ENCODE peak calls at places on chromosomes 1 and 21, in ten cellular contexts. E is naive thymus-derived CD8-positive, alpha-beta T cell; G is B cell; A is aorta; F is stimulated activated naive CD4-positive, alpha-beta T cell; Q is NCI-H1694 treated with DMSO at 0.1 percent for 48 hours; X is AG10803; K is NCI-H1105; M is Peyer's patch; L is HCT116. P is an unnamed sample.
A peak's percentile ranks its signal among the peaks of the same experiment; 100 is the strongest.

GRCh38 chr1:109793486-109794318 is 30.0 kb upstream of the EPS8L3 start:
- DNase-seq in M (peak; percentile 61), E (no peak), A (peak; percentile 74), F (peak; percentile 8), X (peak; percentile 92), G (peak; percentile 28), Q (peak; percentile 64), K (peak; percentile 93), L (peak; percentile 16), P (peak; percentile 77)

GRCh38 chr1:180508725-180509097 is 6.3 kb upstream of the ACBD6 start:
- DNase-seq in L (no peak), M (no peak), G (no peak), Q (no peak), E (no peak), F (no peak), K (no peak), X (no peak), A (no peak), P (no peak)

GRCh38 chr1:19563336-19564097 is 78.2 kb upstream of the CAPZB start:
- DNase-seq in M (peak; percentile 52), A (peak; percentile 83), K (no peak), G (no peak), Q (no peak), X (peak; percentile 58), E (no peak), F (no peak), L (no peak), P (no peak)

GRCh38 chr1:5125208-5125607 is 470.8 kb downstream of the AJAP1 start:
- DNase-seq in L (no peak), X (no peak), F (no peak), M (no peak), K (no peak), A (no peak), Q (no peak), E (no peak), G (no peak), P (no peak)

GRCh38 chr21:44933199-44933937 is 6.5 kb upstream of the SLX9 start:
- DNase-seq in K (no peak), A (peak; percentile 71), Q (no peak), X (no peak), G (no peak), L (no peak), E (no peak), M (no peak), F (no peak), P (no peak)

GRCh38 chr1:205676597-205676996 is 3.7 kb downstream of the SLC45A3 start:
- DNase-seq in G (no peak), M (no peak), L (no peak), K (no peak), Q (no peak), X (no peak), E (no peak), A (no peak), F (no peak), P (no peak)

GRCh38 chr1:214660900-214661299 is 57.9 kb downstream of the CENPF start:
- DNase-seq in Q (peak; percentile 87), L (no peak), E (no peak), F (peak; percentile 17), G (no peak), K (no peak), X (peak; percentile 97), A (no peak), M (no peak), P (no peak)

GRCh38 chr1:12546771-12547585 is 71.0 kb downstream of the DHRS3 start:
- DNase-seq in M (no peak), F (no peak), G (no peak), A (peak; percentile 90), Q (no peak), E (no peak), L (no peak), X (peak; percentile 50), K (no peak), P (no peak)

GRCh38 chr1:24067978-24068377 is 44.0 kb downstream of the MYOM3 start:
- DNase-seq in X (no peak), Q (no peak), E (no peak), M (no peak), K (no peak), A (no peak), F (no peak), G (no peak), L (no peak), P (no peak)

GRCh38 chr1:105427543-105427942 is 1628.9 kb upstream of the PRMT6 start:
- DNase-seq in L (no peak), K (no peak), G (no peak), A (no peak), M (no peak), E (no peak), Q (no peak), F (no peak), X (no peak), P (no peak)

GRCh38 chr21:28633803-28634572 is 358.7 kb downstream of the LTN1 start:
- DNase-seq in L (no peak), F (no peak), E (no peak), X (peak; percentile 73), M (no peak), A (peak; percentile 84), G (no peak), Q (no peak), K (no peak), P (no peak)

GRCh38 chr1:238401138-238401537 is 510.4 kb upstream of the ZP4 start:
- DNase-seq in M (no peak), L (no peak), A (no peak), F (no peak), X (no peak), G (no peak), Q (no peak), K (no peak), E (no peak), P (no peak)

GRCh38 chr1:51222809-51223208 is 13.3 kb upstream of the RNF11 start:
- DNase-seq in Q (no peak), L (no peak), X (no peak), E (no peak), K (no peak), G (no peak), F (no peak), M (no peak), A (no peak), P (no peak)

P was measured in LoVo.